ENCODE peak calls at places on chromosomes 12 and 14, in nine cellular contexts. S is nucleus accumbens, Q is IMR-90, V is neural progenitor cell, H is MCF 10A, J is left ventricle myocardium inferior, U is A172, C is NCI-H510A, R is SK-N-MC. I is an unnamed sample.

GRCh38 chr12:48084841-48085460 is 20.9 kb downstream of the SENP1 start:
- DNase-seq in S (no peak), Q (no peak), V (no peak), H (no peak), J (no peak), U (no peak), C (no peak), R (no peak), I (no peak)

GRCh38 chr14:104688755-104689619 is at the start of gene INF2:
- DNase-seq in S (no peak), Q (peak), V (peak), H (peak), J (peak), U (peak), C (peak), R (no peak), I (peak)

GRCh38 chr12:106861984-106862894 is 87.8 kb downstream of the RIC8B start:
- DNase-seq in S (no peak), Q (peak), V (no peak), H (peak), J (no peak), U (peak), C (no peak), R (no peak), I (no peak)

GRCh38 chr14:23569443-23570151 is 2.0 kb upstream of the AP1G2 start:
- DNase-seq in S (no peak), Q (no peak), V (peak), H (peak), J (no peak), U (peak), C (peak), R (no peak), I (peak)

GRCh38 chr12:93990832-93991748 is 157.3 kb upstream of the PLXNC1 start:
- DNase-seq in S (no peak), Q (peak), V (peak), H (no peak), J (peak), U (no peak), C (peak), R (no peak), I (no peak)

GRCh38 chr14:52547526-52547925 is 4.8 kb downstream of the TXNDC16 start:
- DNase-seq in S (no peak), Q (no peak), V (no peak), H (no peak), J (no peak), U (no peak), C (no peak), R (no peak), I (no peak)

GRCh38 chr14:45251912-45252311 is 1.1 kb downstream of the MIS18BP1 start:
- DNase-seq in S (no peak), Q (peak), V (peak), H (peak), J (no peak), U (peak), C (no peak), R (no peak), I (no peak)

GRCh38 chr14:28758253-28758915 is 8.2 kb upstream of the FOXG1 start:
- DNase-seq in S (no peak), Q (no peak), V (peak), H (no peak), J (no peak), U (no peak), C (no peak), R (no peak), I (no peak)